ENCODE peak calls at places on chromosomes 1 and 21, in four cellular contexts. F, A, Q and D are unnamed samples.

GRCh38 chr1:14165289-14165867 is 433.1 kb upstream of the KAZN start:
- DNase-seq in A (no peak), Q (peak; percentile 46), F (no peak), D (no peak)

GRCh38 chr1:92484472-92485373 is 2.0 kb downstream of the GFI1 start:
- DNase-seq in Q (no peak), A (peak; percentile 47), F (no peak), D (peak; percentile 25)

GRCh38 chr1:94039871-94040569 is 80.9 kb downstream of the ABCA4 start:
- DNase-seq in Q (no peak), F (no peak), A (no peak), D (no peak)

GRCh38 chr1:241828576-241828975 is 19.4 kb upstream of the EXO1 start:
- DNase-seq in A (no peak), Q (no peak), F (no peak), D (no peak)

GRCh38 chr1:113958691-113959090 is 20.6 kb upstream of the OLFML3 start:
- DNase-seq in Q (no peak), F (no peak), A (no peak), D (no peak)

GRCh38 chr1:244325056-244325764 is 126.5 kb downstream of the ADSS2 start:
- DNase-seq in F (no peak), A (no peak), Q (peak; percentile 64), D (no peak)

GRCh38 chr1:65048325-65048724 is 82.0 kb upstream of the JAK1 start:
- DNase-seq in A (no peak), Q (no peak), F (no peak), D (no peak)

GRCh38 chr1:58815680-58816071 is 31.8 kb upstream of the JUN start:
- DNase-seq in Q (peak; percentile 53), A (peak; percentile 83), F (no peak), D (peak; percentile 59)

GRCh38 chr1:221793439-221794078 is 51.7 kb upstream of the DUSP10 start:
- DNase-seq in Q (no peak), A (no peak), F (no peak), D (no peak)

GRCh38 chr1:55146781-55147180 is 68.4 kb downstream of the USP24 start:
- DNase-seq in Q (no peak), F (no peak), A (peak; percentile 41), D (no peak)

GRCh38 chr21:26405735-26406361 is 167.2 kb downstream of the CYYR1 start:
- DNase-seq in F (no peak), Q (peak; percentile 21), A (no peak), D (no peak)

GRCh38 chr1:212490276-212490675 is 57.6 kb downstream of the NENF start:
- DNase-seq in F (no peak), A (no peak), Q (no peak), D (no peak)

GRCh38 chr21:44880762-44881585 is 7.5 kb upstream of the PTTG1IP start:
- DNase-seq in A (no peak), Q (no peak), F (no peak), D (no peak)

GRCh38 chr1:20466231-20466630 is 19.8 kb downstream of the CAMK2N1 start:
- DNase-seq in Q (no peak), F (no peak), A (no peak), D (no peak)

GRCh38 chr1:20463502-20463901 is 22.5 kb downstream of the CAMK2N1 start:
- DNase-seq in Q (no peak), A (no peak), F (no peak), D (no peak)

GRCh38 chr1:20458717-20459116 is 27.3 kb downstream of the CAMK2N1 start:
- DNase-seq in F (no peak), Q (no peak), A (no peak), D (no peak)

GRCh38 chr1:20465187-20465586 is 20.8 kb downstream of the CAMK2N1 start:
- DNase-seq in F (no peak), A (no peak), Q (no peak), D (no peak)

GRCh38 chr1:20462397-20462796 is 23.6 kb downstream of the CAMK2N1 start:
- DNase-seq in F (no peak), Q (no peak), A (no peak), D (no peak)
- H3K9me3 ChIP-seq in F (no peaks in the 10 kb centered on the region), Q (no peaks in the 10 kb centered on the region), A (no peaks in the 10 kb centered on the region), D (no peaks in the 10 kb centered on the region)

DNA sequence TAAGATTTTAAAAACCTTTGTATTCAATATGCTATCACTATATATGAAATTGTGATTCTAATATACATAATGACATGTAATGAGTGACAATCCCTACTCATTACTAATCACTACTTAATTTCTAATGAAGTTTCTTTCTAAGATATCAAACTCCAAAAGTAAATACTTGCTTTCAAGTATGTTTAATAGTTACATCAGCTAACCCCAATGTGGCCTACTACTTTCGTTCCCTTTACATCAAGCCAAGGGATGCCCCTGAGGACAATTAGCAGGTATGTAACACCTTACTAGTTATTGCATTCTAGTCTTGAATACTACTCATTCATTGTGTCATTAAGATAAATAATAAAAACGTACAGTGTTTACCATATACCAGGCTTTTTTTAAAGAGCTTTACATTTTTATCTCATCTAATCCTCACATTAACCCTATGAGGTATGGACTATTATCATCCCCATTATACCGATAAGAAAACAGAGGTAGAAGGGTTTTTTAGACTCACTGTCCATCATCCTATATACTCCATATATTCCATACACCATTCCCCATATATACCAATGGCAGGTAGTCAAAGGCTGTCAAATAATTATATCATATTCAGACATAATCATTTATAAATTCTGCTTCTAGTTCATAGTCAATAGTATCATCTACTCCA is 4.2 kb downstream of the PPP1R15B start:
- DNase-seq in A (peak; percentile 6), Q (no peak), F (no peak), D (no peak)
- H3K36me3 ChIP-seq in A (peaks cover 5% of the 10 kb centered on the region), Q (peaks cover 49% of the 10 kb centered on the region), F (peaks cover 36% of the 10 kb centered on the region), D (peaks cover 2% of the 10 kb centered on the region)

DNA sequence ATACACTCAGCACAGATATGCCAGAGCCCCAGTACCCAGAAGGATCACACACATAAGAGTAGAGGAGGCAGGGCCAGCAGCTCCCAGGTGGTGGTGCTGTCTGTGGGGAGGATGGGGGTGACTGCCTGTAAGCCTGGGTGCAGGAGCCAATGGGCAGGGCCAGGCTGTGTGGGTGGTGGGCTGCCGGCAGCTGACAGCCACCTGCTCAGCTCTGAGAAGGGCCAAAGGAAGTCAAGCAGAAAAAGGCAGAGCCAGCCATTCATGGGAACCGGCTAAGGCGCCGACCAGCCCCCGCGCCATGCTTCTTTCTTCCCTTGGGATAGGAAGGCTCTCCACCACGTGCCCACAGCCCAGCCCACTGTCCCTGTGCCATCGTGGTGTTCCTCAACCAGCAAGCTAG is 14.1 kb downstream of the PIK3C2B start:
- DNase-seq in Q (no peak), A (no peak), F (no peak), D (no peak)
- H3K4me1 ChIP-seq in Q (peaks cover 90% of the 10 kb centered on the region), A (peaks cover 17% of the 10 kb centered on the region), F (peaks cover 53% of the 10 kb centered on the region), D (peaks cover 14% of the 10 kb centered on the region)

GRCh38 chr1:101360506-101360905 is 123.7 kb downstream of the S1PR1 start:
- DNase-seq in A (no peak), Q (no peak), F (no peak), D (no peak)
- H3K9me3 ChIP-seq in A (no peaks in the 10 kb centered on the region), Q (no peaks in the 10 kb centered on the region), F (no peaks in the 10 kb centered on the region), D (no peaks in the 10 kb centered on the region)

DNA sequence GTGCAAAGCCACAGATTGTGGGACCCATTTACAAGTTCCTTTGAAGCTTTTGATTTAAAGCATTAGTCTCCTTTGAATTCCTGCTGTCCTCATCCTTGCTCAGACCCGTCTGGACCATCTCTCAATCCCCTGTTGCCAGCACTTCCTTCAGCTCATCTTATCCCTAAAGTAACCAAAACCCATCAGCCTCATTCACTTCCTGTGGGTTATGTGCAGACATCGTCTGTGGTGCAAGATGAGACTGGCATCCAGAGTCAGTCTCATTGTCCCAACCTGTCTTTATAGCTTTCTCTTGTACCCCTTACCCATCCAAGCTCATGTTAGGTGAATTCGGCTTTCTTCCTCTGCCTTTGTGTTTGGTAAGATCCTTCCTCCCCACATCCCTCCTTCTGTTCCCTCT is 29.3 kb downstream of the ATP1A1 start:
- DNase-seq in F (no peak), Q (no peak), A (no peak), D (no peak)
- H3K36me3 ChIP-seq in F (peaks cover 93% of the 10 kb centered on the region), Q (peaks cover 100% of the 10 kb centered on the region), A (peaks cover 46% of the 10 kb centered on the region), D (peaks cover 4% of the 10 kb centered on the region)